ENCODE peak calls at places on chromosomes 4 and X, in five cellular contexts. One of them, this sample, is unnamed. For H3K27me3, the result is how much of the 10 kb centered on the place peaks cover.

GRCh38 chrX:53280703-53281320 is 572 bp downstream of the IQSEC2 start:
- DNase-seq in astrocyte: peak
- DNase-seq in cardiac muscle cell: peak
- DNase-seq in endodermal cell: peak
- DNase-seq in mammary epithelial cell: peak
- DNase-seq in this sample: peak

GRCh38 chr4:91064157-91064853 is 937.1 kb downstream of the CCSER1 start:
- DNase-seq in astrocyte: peak
- DNase-seq in cardiac muscle cell: peak
- DNase-seq in endodermal cell: peak
- DNase-seq in mammary epithelial cell: peak
- DNase-seq in this sample: peak

GRCh38 chr4:8439168-8439567 is 1.4 kb downstream of the ACOX3 start:
- DNase-seq in astrocyte: no peak
- DNase-seq in cardiac muscle cell: no peak
- DNase-seq in endodermal cell: no peak
- DNase-seq in mammary epithelial cell: no peak
- DNase-seq in this sample: peak

GRCh38 chr4:103923551-103923950 is 203.8 kb upstream of the TACR3 start:
- DNase-seq in astrocyte: no peak
- DNase-seq in cardiac muscle cell: no peak
- DNase-seq in endodermal cell: no peak
- DNase-seq in mammary epithelial cell: no peak
- DNase-seq in this sample: no peak

GRCh38 chr4:77797239-77797638 is 21.9 kb downstream of the CNOT6L start:
- DNase-seq in astrocyte: no peak
- DNase-seq in cardiac muscle cell: peak
- DNase-seq in endodermal cell: no peak
- DNase-seq in mammary epithelial cell: peak
- DNase-seq in this sample: peak

GRCh38 chr4:24598025-24598424 is 13.7 kb upstream of the DHX15 start:
- DNase-seq in astrocyte: no peak
- DNase-seq in cardiac muscle cell: no peak
- DNase-seq in endodermal cell: no peak
- DNase-seq in mammary epithelial cell: peak
- DNase-seq in this sample: peak

GRCh38 chr4:3213101-3213416 is 35.9 kb upstream of the MSANTD1 start:
- DNase-seq in astrocyte: no peak
- DNase-seq in cardiac muscle cell: no peak
- DNase-seq in endodermal cell: no peak
- DNase-seq in mammary epithelial cell: no peak
- DNase-seq in this sample: no peak

GRCh38 chrX:5458300-5458699 is 770.4 kb downstream of the NLGN4X start:
- DNase-seq in astrocyte: no peak
- DNase-seq in cardiac muscle cell: no peak
- DNase-seq in endodermal cell: peak
- DNase-seq in mammary epithelial cell: no peak
- DNase-seq in this sample: no peak

GRCh38 chrX:6170424-6170823 is 58.2 kb downstream of the NLGN4X start:
- DNase-seq in astrocyte: no peak
- DNase-seq in cardiac muscle cell: no peak
- DNase-seq in endodermal cell: no peak
- DNase-seq in mammary epithelial cell: no peak
- DNase-seq in this sample: no peak

GRCh38 chr4:158998624-158999023 is 104.3 kb upstream of the RAPGEF2 start:
- DNase-seq in astrocyte: peak
- DNase-seq in cardiac muscle cell: no peak
- DNase-seq in endodermal cell: no peak
- DNase-seq in mammary epithelial cell: peak
- DNase-seq in this sample: peak

GRCh38 chrX:46547857-46548256 is 2.6 kb upstream of the ZNF674 start:
- DNase-seq in astrocyte: peak
- DNase-seq in cardiac muscle cell: peak
- DNase-seq in endodermal cell: no peak
- DNase-seq in mammary epithelial cell: peak
- DNase-seq in this sample: peak

GRCh38 chrX:41512394-41512793 is 65.3 kb downstream of the NYX start:
- DNase-seq in astrocyte: no peak
- DNase-seq in cardiac muscle cell: no peak
- DNase-seq in endodermal cell: no peak
- DNase-seq in mammary epithelial cell: no peak
- DNase-seq in this sample: no peak

GRCh38 chr4:174764105-174764729 is 64.8 kb downstream of the GLRA3 start:
- DNase-seq in astrocyte: peak
- DNase-seq in cardiac muscle cell: peak
- DNase-seq in endodermal cell: no peak
- DNase-seq in mammary epithelial cell: peak
- DNase-seq in this sample: peak

GRCh38 chr4:107153228-107153627 is 117.1 kb upstream of the DKK2 start:
- DNase-seq in astrocyte: no peak
- DNase-seq in cardiac muscle cell: peak
- DNase-seq in endodermal cell: peak
- DNase-seq in mammary epithelial cell: no peak
- DNase-seq in this sample: peak

GRCh38 chr4:54233128-54233696 is 4.1 kb downstream of the PDGFRA start:
- DNase-seq in astrocyte: peak
- DNase-seq in cardiac muscle cell: peak
- DNase-seq in endodermal cell: peak
- DNase-seq in mammary epithelial cell: peak
- DNase-seq in this sample: peak

GRCh38 chr4:70269674-70270073 is 27.3 kb downstream of the CSN3 start:
- DNase-seq in astrocyte: no peak
- DNase-seq in cardiac muscle cell: peak
- DNase-seq in endodermal cell: no peak
- DNase-seq in mammary epithelial cell: peak
- DNase-seq in this sample: peak

GRCh38 chrX:42143866-42144592 is 220.7 kb upstream of the CASK start:
- DNase-seq in astrocyte: no peak
- DNase-seq in cardiac muscle cell: no peak
- DNase-seq in endodermal cell: no peak
- DNase-seq in mammary epithelial cell: no peak
- DNase-seq in this sample: no peak

GRCh38 chrX:22800360-22800759 is 199.4 kb upstream of the DDX53 start:
- DNase-seq in astrocyte: peak
- DNase-seq in cardiac muscle cell: peak
- DNase-seq in endodermal cell: no peak
- DNase-seq in mammary epithelial cell: peak
- DNase-seq in this sample: peak

GRCh38 chr4:62970846-62971245 is 1438.4 kb downstream of the TECRL start:
- DNase-seq in astrocyte: no peak
- DNase-seq in cardiac muscle cell: no peak
- DNase-seq in endodermal cell: no peak
- DNase-seq in mammary epithelial cell: no peak
- DNase-seq in this sample: peak

DNA sequence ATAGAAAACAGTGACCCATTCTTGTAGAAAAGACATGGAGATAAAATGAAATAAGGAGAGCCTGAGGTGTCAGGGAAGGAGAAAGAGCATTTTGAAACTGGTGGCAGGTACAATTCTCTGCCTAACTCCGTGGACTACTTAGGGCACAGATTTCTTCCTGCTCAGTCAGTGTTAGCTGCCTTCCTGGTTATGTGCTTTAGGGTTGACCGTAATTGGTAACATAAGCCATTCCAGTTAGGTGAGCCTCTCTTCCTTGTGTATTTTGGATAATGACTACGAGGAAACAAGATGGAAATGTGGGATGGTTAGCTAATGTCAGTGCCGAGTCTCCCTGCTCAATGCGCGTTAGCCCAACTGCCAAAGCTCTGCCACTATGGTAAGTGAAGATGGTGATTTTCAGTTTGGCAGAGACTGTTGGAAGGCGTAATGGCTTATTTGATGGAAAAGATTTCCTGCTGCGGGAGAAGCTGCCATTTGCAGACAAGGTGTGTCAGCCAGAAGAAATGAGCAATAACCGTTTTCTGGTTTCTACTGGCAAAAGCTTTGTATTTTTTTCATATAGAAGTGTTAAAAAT is 174.1 kb downstream of the CBR4 start:
- DNase-seq in astrocyte: no peak
- DNase-seq in cardiac muscle cell: no peak
- DNase-seq in endodermal cell: no peak
- DNase-seq in mammary epithelial cell: no peak
- DNase-seq in this sample: no peak
- H3K4me3 ChIP-seq in astrocyte: no peak
- H3K4me3 ChIP-seq in cardiac muscle cell: no peak
- H3K4me3 ChIP-seq in endodermal cell: no peak
- H3K4me3 ChIP-seq in mammary epithelial cell: no peak
- H3K4me3 ChIP-seq in this sample: no peak

GRCh38 chr4:1547131-1547862 is 136.8 kb downstream of the FAM53A start:
- DNase-seq in astrocyte: no peak
- DNase-seq in cardiac muscle cell: no peak
- DNase-seq in endodermal cell: no peak
- DNase-seq in mammary epithelial cell: no peak
- DNase-seq in this sample: no peak

GRCh38 chr4:1551211-1551610 is 132.9 kb downstream of the FAM53A start:
- DNase-seq in astrocyte: no peak
- DNase-seq in cardiac muscle cell: no peak
- DNase-seq in endodermal cell: no peak
- DNase-seq in mammary epithelial cell: no peak
- DNase-seq in this sample: no peak

GRCh38 chr4:1549638-1550035 is 134.5 kb downstream of the FAM53A start:
- DNase-seq in astrocyte: no peak
- DNase-seq in cardiac muscle cell: no peak
- DNase-seq in endodermal cell: no peak
- DNase-seq in mammary epithelial cell: no peak
- DNase-seq in this sample: no peak

GRCh38 chr4:1550122-1551070 is 133.7 kb downstream of the FAM53A start:
- DNase-seq in astrocyte: no peak
- DNase-seq in cardiac muscle cell: no peak
- DNase-seq in endodermal cell: no peak
- DNase-seq in mammary epithelial cell: no peak
- DNase-seq in this sample: no peak

DNA sequence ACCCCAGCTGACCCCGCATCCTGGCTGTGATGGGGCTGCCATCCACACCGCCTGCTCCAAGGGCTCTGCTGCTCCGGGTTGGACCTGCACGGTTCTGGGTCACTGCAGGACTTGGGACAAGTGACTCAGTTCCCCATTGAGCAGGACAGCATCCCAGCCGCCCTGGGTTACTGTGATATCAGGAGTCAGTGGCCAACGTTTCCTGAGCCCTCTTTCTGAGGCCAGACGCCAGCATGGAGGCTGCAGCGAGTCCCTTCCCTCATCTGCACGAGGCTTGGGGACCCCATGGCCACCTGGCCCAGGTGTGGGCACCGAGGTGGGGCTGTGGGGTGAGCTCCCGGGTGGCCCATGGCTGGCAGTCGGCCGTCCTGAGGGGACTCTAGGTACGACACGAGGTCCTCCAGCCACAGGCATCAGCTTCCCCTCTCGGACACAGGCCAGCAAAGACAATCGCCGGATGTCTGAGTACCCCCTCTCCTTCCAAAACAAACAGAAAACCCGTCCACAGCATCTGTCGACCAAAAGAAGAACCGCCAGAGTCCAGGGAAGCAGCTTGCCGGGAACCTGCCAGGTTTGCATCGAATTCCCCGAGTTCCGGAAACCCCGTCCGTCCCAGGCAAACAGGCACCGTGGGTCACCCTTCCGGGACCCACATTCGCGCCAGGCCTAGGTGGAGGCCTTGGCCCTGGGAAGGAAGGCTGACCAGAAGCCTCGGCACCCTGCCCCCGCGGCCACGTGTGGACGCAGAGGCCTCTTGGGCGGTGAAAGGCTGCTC is 136.1 kb downstream of the FAM53A start:
- DNase-seq in astrocyte: no peak
- DNase-seq in cardiac muscle cell: peak
- DNase-seq in endodermal cell: no peak
- DNase-seq in mammary epithelial cell: no peak
- DNase-seq in this sample: no peak
- H3K27me3 ChIP-seq in astrocyte: under half
- H3K27me3 ChIP-seq in cardiac muscle cell: under half
- H3K27me3 ChIP-seq in endodermal cell: under half
- H3K27me3 ChIP-seq in mammary epithelial cell: under half
- H3K27me3 ChIP-seq in this sample: under half

DNA sequence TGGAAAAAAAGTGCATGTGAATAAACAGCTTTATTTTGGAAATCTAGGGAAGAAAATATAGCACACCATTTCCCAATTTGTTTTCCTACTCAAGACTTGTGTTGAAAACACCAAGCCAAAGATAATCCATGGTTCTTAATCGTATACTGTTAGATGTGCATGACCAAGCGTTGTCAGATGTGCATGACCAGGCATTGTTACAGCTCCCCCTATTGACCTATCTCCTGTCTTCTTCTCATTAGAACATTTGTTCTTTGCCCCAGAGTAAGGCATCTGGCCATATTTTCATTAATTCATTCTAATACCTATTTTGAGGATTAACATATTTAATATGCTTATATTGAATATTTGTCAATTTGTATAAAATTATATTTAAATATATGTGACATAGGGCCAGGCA is 14.4 kb upstream of the VCX start:
- DNase-seq in astrocyte: no peak
- DNase-seq in cardiac muscle cell: no peak
- DNase-seq in endodermal cell: no peak
- DNase-seq in mammary epithelial cell: no peak
- DNase-seq in this sample: no peak
- TF ChIP-seq CTCF in astrocyte: no peak
- TF ChIP-seq CTCF in cardiac muscle cell: no peak
- TF ChIP-seq CTCF in endodermal cell: peak
- TF ChIP-seq CTCF in mammary epithelial cell: peak
- TF ChIP-seq CTCF in this sample: no peak

DNA sequence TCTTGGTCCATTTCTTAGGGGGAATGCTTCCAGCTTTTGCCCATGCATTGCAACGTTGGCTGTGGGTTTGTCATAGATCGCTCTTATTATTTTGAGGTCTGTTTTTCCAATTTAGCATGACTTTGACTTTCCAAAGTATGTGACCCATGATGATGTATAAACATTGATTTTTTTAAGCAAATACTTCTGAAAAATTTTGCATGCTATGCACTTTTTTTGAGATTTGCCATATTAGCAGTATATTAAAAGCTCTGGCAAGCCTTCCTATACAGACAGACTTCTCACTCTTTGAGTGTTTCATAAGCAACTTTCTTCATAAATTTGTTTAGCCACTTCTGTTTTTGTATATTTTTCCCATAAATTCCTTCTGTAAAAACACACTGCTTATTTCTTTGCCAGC is 746.4 kb upstream of the LCORL start:
- DNase-seq in astrocyte: no peak
- DNase-seq in cardiac muscle cell: no peak
- DNase-seq in endodermal cell: no peak
- DNase-seq in mammary epithelial cell: no peak
- DNase-seq in this sample: no peak
- H3K4me3 ChIP-seq in astrocyte: no peak
- H3K4me3 ChIP-seq in cardiac muscle cell: no peak
- H3K4me3 ChIP-seq in endodermal cell: no peak
- H3K4me3 ChIP-seq in mammary epithelial cell: no peak
- H3K4me3 ChIP-seq in this sample: no peak

GRCh38 chr4:20256381-20256881 is 4.7 kb downstream of the SLIT2 start:
- DNase-seq in astrocyte: no peak
- DNase-seq in cardiac muscle cell: no peak
- DNase-seq in endodermal cell: no peak
- DNase-seq in mammary epithelial cell: no peak
- DNase-seq in this sample: no peak
- H3K27me3 ChIP-seq in astrocyte: under half
- H3K27me3 ChIP-seq in cardiac muscle cell: under half
- H3K27me3 ChIP-seq in endodermal cell: under half
- H3K27me3 ChIP-seq in mammary epithelial cell: under half
- H3K27me3 ChIP-seq in this sample: under half